ENCODE peak calls at places on chromosomes 16 and 17, in four cellular contexts. X, K, H and Y are unnamed samples.

GRCh38 chr17:37742762-37743611 is 1.9 kb downstream of the HNF1B start:
- DNase-seq in X (peak; percentile 40), K (no peak), H (no peak), Y (no peak)

GRCh38 chr16:83701494-83701893 is 106.3 kb upstream of the HSBP1 start:
- DNase-seq in X (no peak), K (peak; percentile 31), H (no peak), Y (no peak)

GRCh38 chr17:77329741-77330531 is 189.2 kb downstream of the SEC14L1 start:
- DNase-seq in X (no peak), K (no peak), H (no peak), Y (peak; percentile 11)

GRCh38 chr16:56451753-56452689 is 667 bp downstream of the OGFOD1 start:
- DNase-seq in X (peak; percentile 68), K (no peak), H (no peak), Y (no peak)

GRCh38 chr17:8038954-8039610 is at the start of gene ALOX15B:
- DNase-seq in X (no peak), K (no peak), H (no peak), Y (no peak)

GRCh38 chr17:71302721-71303549 is 817.9 kb upstream of the SOX9 start:
- DNase-seq in X (no peak), K (no peak), H (no peak), Y (no peak)

GRCh38 chr17:38703742-38704644 is 1.1 kb upstream of the MLLT6 start:
- DNase-seq in X (peak; percentile 91), K (peak; percentile 80), H (peak; percentile 15), Y (peak; percentile 57)

GRCh38 chr16:68707341-68708152 is 29.5 kb upstream of the CDH1 start:
- DNase-seq in X (peak; percentile 25), K (peak; percentile 28), H (no peak), Y (no peak)

GRCh38 chr16:28063611-28064061 is at the start of gene GSG1L:
- DNase-seq in X (peak; percentile 40), K (no peak), H (no peak), Y (no peak)

GRCh38 chr17:48555183-48555615 is 10.3 kb upstream of the HOXB2 start:
- DNase-seq in X (peak; percentile 81), K (no peak), H (no peak), Y (no peak)

GRCh38 chr16:78235168-78235800 is 135.8 kb downstream of the WWOX start:
- DNase-seq in X (peak; percentile 64), K (peak; percentile 71), H (peak; percentile 82), Y (peak; percentile 61)

GRCh38 chr17:79188048-79188447 is 113.4 kb downstream of the ENGASE start:
- DNase-seq in X (peak; percentile 82), K (no peak), H (no peak), Y (no peak)

GRCh38 chr17:71765437-71765836 is 355.4 kb upstream of the SOX9 start:
- DNase-seq in X (no peak), K (no peak), H (no peak), Y (no peak)

GRCh38 chr17:68446626-68447041 is 10.7 kb downstream of the WIPI1 start:
- DNase-seq in X (peak; percentile 99), K (no peak), H (no peak), Y (no peak)

GRCh38 chr16:68358951-68359350 is 48.1 kb downstream of the PRMT7 start:
- DNase-seq in X (no peak), K (no peak), H (no peak), Y (no peak)

GRCh38 chr17:63033142-63033541 is 67.1 kb downstream of the TANC2 start:
- DNase-seq in X (no peak), K (no peak), H (no peak), Y (no peak)

GRCh38 chr16:70681382-70682238 is 4.2 kb downstream of the MTSS2 start:
- DNase-seq in X (no peak), K (peak; percentile 20), H (peak; percentile 88), Y (no peak)

GRCh38 chr17:2137342-2138098 is 82.6 kb downstream of the HIC1 start:
- DNase-seq in X (no peak), K (no peak), H (no peak), Y (no peak)

GRCh38 chr17:77209330-77209748 is 68.6 kb downstream of the SEC14L1 start:
- DNase-seq in X (no peak), K (no peak), H (no peak), Y (no peak)

GRCh38 chr16:2767891-2768290 is 9.2 kb downstream of the ELOB start:
- DNase-seq in X (no peak), K (no peak), H (no peak), Y (no peak)

GRCh38 chr16:81005644-81006471 is 827 bp downstream of the CMC2 start:
- DNase-seq in X (peak; percentile 22), K (no peak), H (peak; percentile 40), Y (no peak)

GRCh38 chr16:67154578-67155304 is 3.9 kb upstream of the B3GNT9 start:
- DNase-seq in X (peak; percentile 37), K (no peak), H (no peak), Y (no peak)

GRCh38 chr16:57559075-57559790 is 16.8 kb downstream of the ADGRG5 start:
- DNase-seq in X (no peak), K (no peak), H (no peak), Y (no peak)

GRCh38 chr16:48330133-48330846 is 54.9 kb downstream of the SIAH1 start:
- DNase-seq in X (no peak), K (no peak), H (no peak), Y (no peak)

GRCh38 chr17:80846932-80847331 is 144.7 kb upstream of the CHMP6 start:
- DNase-seq in X (no peak), K (no peak), H (no peak), Y (no peak)

GRCh38 chr17:1714980-1715802 is 5.0 kb upstream of the TLCD2 start:
- DNase-seq in X (no peak), K (peak; percentile 92), H (no peak), Y (peak; percentile 82)

GRCh38 chr16:85403693-85404092 is 209.4 kb upstream of the GSE1 start:
- DNase-seq in X (no peak), K (no peak), H (no peak), Y (no peak)

GRCh38 chr16:24729967-24730815 is 740 bp downstream of the TNRC6A start:
- DNase-seq in X (peak; percentile 47), K (peak; percentile 52), H (peak; percentile 35), Y (no peak)

GRCh38 chr16:85861095-85861825 is 37.7 kb upstream of the IRF8 start:
- DNase-seq in X (no peak), K (no peak), H (no peak), Y (no peak)